ENCODE peak calls at places on chromosomes 2 and 18, in eight cellular contexts. A is HT1080; E is activated T-cell treated with anti-CD3 and anti-CD28 coated beads for 48 hours; I is activated T-helper 1 cell treated with anti-CD3 and anti-CD28 coated beads, Interleukin-12 subunit alpha, Interleukin-12 subunit beta, Interleukin-2, Interleukin-4 antibody, amounts not matched to agents 30 ng/mL and 10 ng/mL and 1 ng/mL, durations not matched to agents 14 hours and 24 hours and 36 hours; R is C1 segment of cervical spinal cord; V is ureter; L is Caki2; X is activated CD4-positive, CD25-positive, alpha-beta regulatory T cell. S is an unnamed sample.
A peak's percentile ranks its signal among the peaks of the same experiment; 100 is the strongest.

GRCh38 chr2:200509227-200509607 is 651 bp downstream of the KCTD18 start:
- DNase-seq in A (no peak), E (no peak), I (no peak), R (no peak), V (no peak), L (no peak), X (no peak), S (peak; percentile 20)

GRCh38 chr2:113407446-113408099 is 29.9 kb upstream of the ZNG1B start:
- DNase-seq in A (peak; percentile 46), E (no peak), I (no peak), R (no peak), V (no peak), L (peak; percentile 39), X (no peak), S (peak; percentile 62)

GRCh38 chr2:167253025-167253424 is 364.7 kb downstream of the XIRP2 start:
- DNase-seq in A (peak; percentile 74), E (no peak), I (no peak), R (no peak), V (no peak), L (peak; percentile 40), X (no peak), S (no peak)

GRCh38 chr2:56671973-56672569 is 488.3 kb downstream of the CCDC85A start:
- DNase-seq in A (peak; percentile 35), E (no peak), I (no peak), R (no peak), V (no peak), L (no peak), X (no peak), S (peak; percentile 48)

GRCh38 chr2:7632420-7632819 is 715.2 kb downstream of the RNF144A start:
- DNase-seq in A (no peak), E (no peak), I (no peak), R (no peak), V (no peak), L (no peak), X (no peak), S (no peak)

GRCh38 chr18:62325806-62326645 is 916 bp downstream of the TNFRSF11A start:
- DNase-seq in A (no peak), E (peak; percentile 13), I (peak; percentile 16), R (no peak), V (no peak), L (peak; percentile 16), X (peak; percentile 12), S (peak; percentile 11)

GRCh38 chr2:235595420-235596010 is 101.7 kb downstream of the AGAP1 start:
- DNase-seq in A (peak; percentile 69), E (peak; percentile 36), I (no peak), R (no peak), V (peak; percentile 74), L (peak; percentile 34), X (no peak), S (peak; percentile 56)

GRCh38 chr2:149661844-149662243 is 74.3 kb upstream of the MMADHC start:
- DNase-seq in A (peak; percentile 62), E (no peak), I (no peak), R (no peak), V (no peak), L (peak; percentile 56), X (no peak), S (no peak)

GRCh38 chr2:18376936-18377335 is 183.5 kb downstream of the RDH14 start:
- DNase-seq in A (no peak), E (no peak), I (no peak), R (no peak), V (no peak), L (no peak), X (no peak), S (no peak)

GRCh38 chr2:15337996-15338666 is 223.0 kb downstream of the NBAS start:
- DNase-seq in A (peak; percentile 60), E (no peak), I (no peak), R (no peak), V (no peak), L (no peak), X (no peak), S (no peak)

S was measured in A549.